ENCODE peak calls at places on chromosomes 6 and 20, in nine cellular contexts. O, D, N, K, H, Q, F, X and A are unnamed samples.

GRCh38 chr20:50133041-50133440 is 20.1 kb upstream of the UBE2V1 start:
- DNase-seq in O (no peak), D (no peak), N (no peak), K (no peak), H (no peak), Q (no peak), F (no peak), X (no peak), A (no peak)

GRCh38 chr6:99080191-99080590 is 132.4 kb upstream of the FBXL4 start:
- DNase-seq in O (no peak), D (no peak), N (no peak), K (no peak), H (no peak), Q (no peak), F (no peak), X (no peak), A (no peak)

GRCh38 chr6:119446623-119447008 is 97.1 kb upstream of the MAN1A1 start:
- DNase-seq in O (no peak), D (peak; percentile 16), N (peak; percentile 77), K (no peak), H (no peak), Q (peak; percentile 96), F (no peak), X (peak; percentile 16), A (peak; percentile 83)

GRCh38 chr6:130776287-130776925 is 50.8 kb upstream of the SMLR1 start:
- DNase-seq in O (no peak), D (no peak), N (no peak), K (no peak), H (no peak), Q (no peak), F (no peak), X (no peak), A (no peak)

GRCh38 chr20:50980851-50981713 is 22.5 kb downstream of the MOCS3 start:
- DNase-seq in O (peak; percentile 80), D (peak; percentile 23), N (peak; percentile 51), K (peak; percentile 54), H (peak; percentile 84), Q (peak; percentile 75), F (peak; percentile 41), X (peak; percentile 89), A (peak; percentile 38)

GRCh38 chr6:169244684-169245383 is 8.8 kb downstream of the THBS2 start:
- DNase-seq in O (no peak), D (no peak), N (no peak), K (no peak), H (no peak), Q (no peak), F (no peak), X (no peak), A (no peak)

GRCh38 chr20:35730583-35731468 is 11.2 kb downstream of the RBM39 start:
- DNase-seq in O (no peak), D (no peak), N (no peak), K (no peak), H (no peak), Q (no peak), F (no peak), X (no peak), A (no peak)

GRCh38 chr20:34574426-34574825 is 15.9 kb downstream of the MAP1LC3A start:
- DNase-seq in O (no peak), D (no peak), N (no peak), K (no peak), H (no peak), Q (no peak), F (no peak), X (no peak), A (no peak)

GRCh38 chr6:138795809-138796469 is at the start of gene ECT2L:
- DNase-seq in O (no peak), D (peak; percentile 15), N (peak; percentile 60), K (peak; percentile 40), H (peak; percentile 50), Q (peak; percentile 77), F (no peak), X (peak; percentile 83), A (no peak)

GRCh38 chr20:10061641-10062040 is 26.9 kb downstream of the ANKEF1 start:
- DNase-seq in O (no peak), D (no peak), N (no peak), K (no peak), H (no peak), Q (no peak), F (no peak), X (no peak), A (no peak)

GRCh38 chr6:45586216-45587171 is 208.8 kb upstream of the SUPT3H start:
- DNase-seq in O (peak; percentile 71), D (no peak), N (no peak), K (no peak), H (no peak), Q (no peak), F (no peak), X (no peak), A (no peak)

GRCh38 chr6:38459291-38459690 is 180.4 kb downstream of the BTBD9 start:
- DNase-seq in O (no peak), D (no peak), N (no peak), K (no peak), H (no peak), Q (peak; percentile 22), F (no peak), X (no peak), A (peak; percentile 24)

GRCh38 chr6:158810149-158811095 is 8.7 kb downstream of the EZR start:
- DNase-seq in O (no peak), D (no peak), N (no peak), K (no peak), H (no peak), Q (no peak), F (no peak), X (no peak), A (no peak)

GRCh38 chr6:25963426-25964123 is 973 bp downstream of the TRIM38 start:
- DNase-seq in O (no peak), D (peak; percentile 33), N (no peak), K (no peak), H (no peak), Q (peak; percentile 63), F (no peak), X (no peak), A (no peak)

GRCh38 chr20:2122921-2123320 is 21.3 kb downstream of the STK35 start:
- DNase-seq in O (no peak), D (no peak), N (no peak), K (no peak), H (no peak), Q (peak; percentile 57), F (no peak), X (no peak), A (no peak)

GRCh38 chr6:163751032-163751525 is 336.6 kb downstream of the QKI start:
- DNase-seq in O (peak; percentile 57), D (no peak), N (no peak), K (no peak), H (no peak), Q (no peak), F (no peak), X (no peak), A (no peak)

GRCh38 chr6:17455919-17456318 is 62.5 kb downstream of the CAP2 start:
- DNase-seq in O (no peak), D (no peak), N (no peak), K (no peak), H (no peak), Q (no peak), F (no peak), X (no peak), A (no peak)
- TF ChIP-seq CTCF in O (no peak), D (no peak), N (no peak), K (no peak), H (no peak), Q (no peak), F (no peak), X (no peak), A (no peak)

GRCh38 chr6:6033858-6034257 is 27.1 kb upstream of the NRN1 start:
- DNase-seq in O (no peak), D (no peak), N (no peak), K (no peak), H (no peak), Q (no peak), F (no peak), X (no peak), A (no peak)
- TF ChIP-seq CTCF in O (no peak), D (no peak), N (no peak), K (no peak), H (no peak), Q (no peak), F (no peak), X (no peak), A (no peak)

GRCh38 chr6:43070028-43070632 is 6.0 kb upstream of the PTK7 start:
- DNase-seq in O (peak; percentile 45), D (no peak), N (no peak), K (no peak), H (no peak), Q (peak; percentile 86), F (peak; percentile 49), X (peak; percentile 76), A (no peak)
- TF ChIP-seq CTCF in O (peak; percentile 79), D (peak; percentile 49), N (peak; percentile 31), K (peak; percentile 64), H (peak; percentile 80), Q (peak; percentile 57), F (peak; percentile 57), X (peak; percentile 63), A (peak; percentile 63)

GRCh38 chr20:23178806-23179205 is 92.7 kb upstream of the CD93 start:
- DNase-seq in O (no peak), D (no peak), N (no peak), K (no peak), H (no peak), Q (peak; percentile 43), F (no peak), X (no peak), A (no peak)
- TF ChIP-seq CTCF in O (no peak), D (no peak), N (no peak), K (no peak), H (no peak), Q (peak; percentile 12), F (peak; percentile 35), X (peak; percentile 15), A (no peak)

DNA sequence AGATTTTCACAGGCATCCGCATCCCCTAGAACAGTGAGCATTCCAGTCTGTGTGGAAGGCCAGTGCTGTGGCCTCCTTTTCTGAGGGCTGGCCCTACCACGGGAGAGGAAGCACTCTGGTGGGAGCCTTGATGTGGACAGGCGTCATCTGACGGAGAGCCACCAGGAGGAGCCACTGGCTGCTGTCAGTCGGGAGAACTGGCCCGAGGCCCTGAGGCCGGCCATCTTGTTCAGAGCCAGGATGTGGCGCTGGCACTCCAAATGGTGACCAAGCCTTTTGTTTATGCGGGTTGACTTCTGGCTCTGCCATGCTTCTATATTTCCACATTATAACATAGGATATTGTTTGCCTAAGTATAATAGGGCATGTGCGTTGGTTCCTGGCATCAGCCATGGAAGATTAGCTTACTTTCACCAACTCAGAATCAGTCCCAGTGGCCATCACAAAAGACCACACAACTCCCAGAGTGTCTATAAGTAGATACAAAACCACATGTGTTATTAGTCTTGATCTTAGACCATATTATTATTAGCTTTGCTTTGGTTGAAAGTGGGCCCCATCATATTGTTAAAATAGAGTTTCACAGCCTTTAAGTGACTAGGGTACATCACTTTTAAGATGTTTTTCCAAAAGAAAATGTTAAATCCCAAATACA is 273.9 kb upstream of the TAB2 start:
- DNase-seq in O (peak; percentile 67), D (no peak), N (no peak), K (no peak), H (peak; percentile 23), Q (no peak), F (peak; percentile 45), X (peak; percentile 37), A (no peak)
- TF ChIP-seq CTCF in O (peak; percentile 43), D (no peak), N (no peak), K (peak; percentile 37), H (peak; percentile 49), Q (peak; percentile 25), F (peak; percentile 70), X (peak; percentile 23), A (peak; percentile 31)

GRCh38 chr20:60224914-60225313 is 266.7 kb downstream of the CDH26 start:
- DNase-seq in O (peak; percentile 38), D (no peak), N (no peak), K (no peak), H (peak; percentile 35), Q (no peak), F (no peak), X (peak; percentile 23), A (no peak)
- TF ChIP-seq CTCF in O (peak; percentile 28), D (no peak), N (no peak), K (peak; percentile 56), H (peak; percentile 63), Q (no peak), F (peak; percentile 56), X (peak; percentile 28), A (peak; percentile 43)